ENCODE peak calls at places on chromosomes 6 and 20, in four cellular contexts. R, O, W and M are unnamed samples. For H3K9me3, the result is how much of the 10 kb centered on the place peaks cover.

GRCh38 chr6:42050011-42050896 is at the start of gene TAF8:
- DNase-seq in R (peak), O (peak), W (peak), M (peak)

GRCh38 chr6:167324111-167324510 is 775 bp upstream of the TTLL2 start:
- DNase-seq in R (no peak), O (no peak), W (no peak), M (no peak)

GRCh38 chr6:113858067-113858604 is 991 bp downstream of the MARCKS start:
- DNase-seq in R (no peak), O (peak), W (no peak), M (peak)

GRCh38 chr20:37775200-37775599 is 81.4 kb downstream of the CTNNBL1 start:
- DNase-seq in R (no peak), O (no peak), W (no peak), M (no peak)

GRCh38 chr6:167679137-167679736 is 147.5 kb upstream of the AFDN start:
- DNase-seq in R (no peak), O (no peak), W (no peak), M (no peak)

GRCh38 chr20:25269833-25270170 is 21.9 kb downstream of the PYGB start:
- DNase-seq in R (no peak), O (no peak), W (no peak), M (no peak)

GRCh38 chr20:63106108-63106764 is 99.5 kb upstream of the BHLHE23 start:
- DNase-seq in R (no peak), O (no peak), W (no peak), M (peak)

GRCh38 chr6:39884696-39885095 is 49.6 kb downstream of the MOCS1 start:
- DNase-seq in R (no peak), O (no peak), W (no peak), M (no peak)

GRCh38 chr6:133768656-133769295 is 120.1 kb upstream of the TCF21 start:
- DNase-seq in R (no peak), O (no peak), W (no peak), M (no peak)

GRCh38 chr20:8639112-8639778 is 429.6 kb upstream of the PLCB4 start:
- DNase-seq in R (no peak), O (no peak), W (no peak), M (no peak)

GRCh38 chr6:41505084-41506049 is 40.8 kb upstream of the FOXP4 start:
- DNase-seq in R (no peak), O (peak), W (no peak), M (peak)

GRCh38 chr6:89818977-89819335 is 638 bp downstream of the MDN1 start:
- DNase-seq in R (no peak), O (no peak), W (no peak), M (peak)

GRCh38 chr6:106964954-106965353 is 9.6 kb downstream of the CD24 start:
- DNase-seq in R (no peak), O (no peak), W (no peak), M (no peak)

DNA sequence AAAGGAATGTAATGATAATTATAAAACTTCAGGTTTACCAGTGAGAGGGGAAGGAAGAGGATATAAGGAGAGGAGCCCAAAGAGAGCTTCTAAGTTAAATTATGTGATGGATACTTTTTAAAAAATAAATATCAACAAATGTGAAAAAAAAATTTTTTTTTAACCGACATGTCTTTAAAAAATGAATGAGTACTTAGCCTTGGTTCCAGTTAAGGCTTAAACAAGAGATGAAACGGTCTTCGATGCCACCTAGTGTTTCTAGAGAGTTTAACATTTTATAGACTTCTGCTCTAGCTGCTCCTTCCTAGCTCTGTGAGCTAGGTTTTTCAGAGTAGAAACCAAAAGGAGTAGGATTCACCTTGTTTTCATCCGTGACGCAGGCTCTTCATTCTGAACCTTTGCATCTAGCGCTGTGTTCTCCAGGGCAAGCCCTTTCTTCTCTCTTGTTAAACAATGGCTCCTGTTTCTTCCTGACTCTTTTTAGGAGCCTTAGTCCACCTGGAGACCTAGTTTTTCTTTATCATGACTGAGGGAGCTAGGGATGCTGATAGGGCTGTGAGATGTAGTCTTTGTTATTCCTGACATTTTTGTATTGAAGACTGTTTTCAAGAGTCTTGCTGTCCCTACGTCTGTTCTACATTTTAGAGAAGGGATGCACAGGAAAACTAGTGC is 42.4 kb upstream of the GNRH2 start:
- DNase-seq in R (no peak), O (peak), W (no peak), M (no peak)
- TF ChIP-seq CTCF in R (no peak), O (no peak), W (peak), M (peak)

DNA sequence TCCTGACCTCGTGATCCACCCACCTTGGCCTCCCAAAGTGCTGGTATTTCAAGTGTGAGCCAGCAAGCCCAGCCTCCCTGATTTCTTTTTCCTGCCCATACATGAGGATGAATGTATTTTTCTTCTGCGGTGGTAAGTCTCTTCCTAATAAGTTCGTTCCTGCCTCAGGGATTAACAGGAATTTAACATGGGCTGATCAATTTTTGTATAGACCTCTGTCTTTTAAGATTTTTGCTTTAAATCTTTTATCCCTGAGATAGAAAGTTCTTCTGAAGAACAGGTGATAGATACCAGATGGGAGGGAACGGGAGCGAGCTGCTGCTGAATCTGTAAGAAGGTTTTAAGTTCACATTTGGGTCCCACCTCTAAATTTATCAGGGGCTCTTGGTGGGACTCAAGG is 7.0 kb upstream of the ZNFX1 start:
- DNase-seq in R (no peak), O (no peak), W (no peak), M (no peak)
- H3K9me3 ChIP-seq in R (half or more), O (under half), W (under half), M (under half)

GRCh38 chr6:35729722-35730121 is 7.1 kb upstream of the ARMC12 start:
- DNase-seq in R (no peak), O (no peak), W (no peak), M (peak)
- TF ChIP-seq CTCF in R (no peak), O (no peak), W (no peak), M (no peak)

DNA sequence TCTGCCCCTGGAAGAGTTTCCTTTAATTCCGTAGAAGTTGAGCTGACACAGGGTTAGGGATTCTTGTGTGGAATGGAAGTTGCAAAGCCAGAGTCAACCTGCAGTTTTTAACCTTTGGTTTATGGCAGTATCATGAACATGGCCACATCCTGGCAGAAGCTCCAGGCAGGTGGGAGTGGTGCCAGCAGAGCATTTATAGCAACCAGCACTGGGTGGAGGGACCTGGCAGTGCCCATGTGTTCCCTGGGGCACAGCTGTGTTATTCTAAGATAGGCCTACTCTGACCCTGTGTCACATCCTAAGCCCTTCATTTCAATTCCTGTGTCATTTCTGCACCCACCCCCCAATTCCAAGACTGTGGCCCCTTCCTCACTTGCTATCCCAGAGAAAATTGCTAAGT is 26.1 kb upstream of the ZNF831 start:
- DNase-seq in R (no peak), O (no peak), W (no peak), M (peak)
- H3K9me3 ChIP-seq in R (under half), O (under half), W (under half), M (under half)

GRCh38 chr6:104995989-104996617 is 39.2 kb downstream of the LIN28B start:
- DNase-seq in R (no peak), O (no peak), W (no peak), M (no peak)
- TF ChIP-seq CTCF in R (no peak), O (no peak), W (no peak), M (no peak)

GRCh38 chr20:2463616-2464365 is 6.8 kb downstream of the SNRPB start:
- DNase-seq in R (no peak), O (no peak), W (no peak), M (no peak)

GRCh38 chr20:2459981-2460751 is 10.4 kb downstream of the SNRPB start:
- DNase-seq in R (no peak), O (no peak), W (no peak), M (no peak)

GRCh38 chr20:2460752-2461424 is 9.7 kb downstream of the SNRPB start:
- DNase-seq in R (no peak), O (no peak), W (no peak), M (no peak)

GRCh38 chr20:2465100-2465499 is 5.5 kb downstream of the SNRPB start:
- DNase-seq in R (no peak), O (no peak), W (no peak), M (no peak)

DNA sequence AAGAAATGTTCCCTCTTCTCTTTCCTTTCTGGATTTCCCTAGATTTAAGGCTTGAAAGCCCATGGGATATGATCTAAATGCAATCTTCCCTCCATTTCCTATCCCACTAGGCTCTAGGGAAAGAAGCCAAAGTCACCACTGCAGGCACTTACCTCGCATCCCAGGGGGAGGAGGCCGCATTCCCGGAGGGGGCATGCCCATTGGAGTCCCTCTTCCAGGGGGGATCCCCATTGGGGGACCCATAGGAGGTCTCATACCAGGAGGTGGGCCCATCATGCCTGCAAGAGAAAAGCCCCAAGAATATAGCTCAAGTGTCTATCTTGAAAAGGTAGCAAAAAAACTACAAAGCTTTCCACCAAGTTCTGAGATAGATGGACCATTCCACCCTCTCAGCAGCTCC is 8.1 kb downstream of the SNRPB start:
- DNase-seq in R (no peak), O (no peak), W (no peak), M (no peak)
- H3K9me3 ChIP-seq in R (under half), O (under half), W (under half), M (under half)

GRCh38 chr20:51541189-51542032 is 1.1 kb downstream of the NFATC2 start:
- DNase-seq in R (peak), O (peak), W (no peak), M (peak)
- TF ChIP-seq CTCF in R (no peak), O (no peak), W (no peak), M (no peak)

GRCh38 chr6:4803343-4803744 is 27.1 kb downstream of the CDYL start:
- DNase-seq in R (no peak), O (no peak), W (no peak), M (no peak)
- H3K9me3 ChIP-seq in R (under half), O (under half), W (under half), M (under half)

GRCh38 chr6:149823013-149823412 is 41.1 kb downstream of the LRP11 start:
- DNase-seq in R (no peak), O (no peak), W (no peak), M (no peak)
- TF ChIP-seq CTCF in R (no peak), O (peak), W (peak), M (no peak)